ENCODE peak calls at places on chromosome 2, in five cellular contexts. K, V, B, F and D are unnamed samples.

GRCh38 chr2:233056961-233057605 is 3.1 kb upstream of the INPP5D start:
- DNase-seq in K (peak), F (no peak), B (no peak), V (peak), D (no peak)

GRCh38 chr2:53424902-53425301 is 342.7 kb upstream of the CHAC2 start:
- DNase-seq in F (no peak), K (no peak), V (no peak), B (no peak), D (no peak)

GRCh38 chr2:100744589-100744988 is 75.3 kb upstream of the NPAS2 start:
- DNase-seq in F (no peak), B (peak), V (no peak), K (no peak), D (no peak)

GRCh38 chr2:18787726-18788125 is 198.4 kb upstream of the NT5C1B start:
- DNase-seq in B (no peak), K (no peak), F (no peak), V (no peak), D (no peak)

GRCh38 chr2:25960396-25960795 is 21.9 kb downstream of the KIF3C start:
- DNase-seq in F (no peak), V (no peak), B (no peak), K (no peak), D (no peak)

GRCh38 chr2:152566728-152567069 is 150.6 kb downstream of the PRPF40A start:
- DNase-seq in F (no peak), B (peak), V (no peak), K (no peak), D (no peak)

GRCh38 chr2:8684421-8684884 is 2.6 kb downstream of the ID2 start:
- DNase-seq in B (peak), V (no peak), K (no peak), F (no peak), D (no peak)

GRCh38 chr2:175726213-175726612 is 275.9 kb downstream of the LNPK start:
- DNase-seq in B (peak), F (no peak), V (no peak), K (no peak), D (no peak)

GRCh38 chr2:73289304-73289703 is 4.0 kb downstream of the EGR4 start:
- DNase-seq in F (no peak), K (no peak), V (no peak), B (no peak), D (no peak)

GRCh38 chr2:167581961-167582574 is 665.3 kb downstream of the STK39 start:
- DNase-seq in B (peak), K (no peak), V (no peak), F (no peak), D (no peak)

GRCh38 chr2:162115076-162115475 is 37.0 kb downstream of the GCG start:
- DNase-seq in V (no peak), B (no peak), K (no peak), F (no peak), D (no peak)

GRCh38 chr2:17296676-17297075 is 221.6 kb downstream of the RAD51AP2 start:
- DNase-seq in B (no peak), F (no peak), V (no peak), K (no peak), D (no peak)

GRCh38 chr2:117720765-117721164 is 93.7 kb upstream of the DDX18 start:
- DNase-seq in B (no peak), K (no peak), F (no peak), V (no peak), D (no peak)

GRCh38 chr2:88680916-88681315 is 10.6 kb upstream of the RPIA start:
- DNase-seq in B (no peak), F (no peak), K (no peak), V (no peak), D (no peak)

GRCh38 chr2:38702413-38702812 is 36.5 kb downstream of the GALM start:
- DNase-seq in F (no peak), B (peak), K (no peak), V (no peak), D (no peak)

GRCh38 chr2:99818842-99819241 is 323.5 kb downstream of the AFF3 start:
- DNase-seq in V (no peak), F (no peak), B (peak), K (no peak), D (no peak)

GRCh38 chr2:226184540-226184939 is 615.1 kb downstream of the IRS1 start:
- DNase-seq in B (no peak), K (no peak), V (no peak), F (no peak), D (no peak)

GRCh38 chr2:36809046-36809445 is 112.5 kb downstream of the VIT start:
- DNase-seq in B (no peak), F (no peak), V (no peak), K (no peak), D (no peak)

GRCh38 chr2:6025391-6025790 is 333.2 kb downstream of the SOX11 start:
- DNase-seq in K (no peak), B (no peak), V (no peak), F (no peak), D (no peak)

GRCh38 chr2:218982312-218983262 is 2.4 kb downstream of the FEV start:
- DNase-seq in K (no peak), B (no peak), F (no peak), V (no peak), D (no peak)

GRCh38 chr2:177015526-177015925 is 197.1 kb upstream of the HNRNPA3 start:
- DNase-seq in F (no peak), V (no peak), B (no peak), K (no peak), D (no peak)

GRCh38 chr2:23532311-23533013 is 147.5 kb downstream of the KLHL29 start:
- DNase-seq in K (no peak), B (no peak), F (no peak), V (no peak), D (no peak)

GRCh38 chr2:227460833-227461232 is 11.1 kb upstream of the AGFG1 start:
- DNase-seq in K (no peak), B (peak), V (no peak), F (no peak), D (no peak)

GRCh38 chr2:147636238-147636887 is 208.5 kb upstream of the ACVR2A start:
- DNase-seq in F (no peak), V (no peak), K (no peak), B (peak), D (no peak)

GRCh38 chr2:173016451-173016850 is 59.2 kb upstream of the MAP3K20 start:
- DNase-seq in V (no peak), K (no peak), F (no peak), B (no peak), D (no peak)

GRCh38 chr2:207224391-207224790 is 58.6 kb upstream of the KLF7 start:
- DNase-seq in V (no peak), B (no peak), F (no peak), K (no peak), D (no peak)

GRCh38 chr2:105865222-105865913 is 120.7 kb downstream of the NCK2 start:
- DNase-seq in F (no peak), K (no peak), V (no peak), B (peak), D (no peak)

GRCh38 chr2:192202373-192202772 is 7.6 kb upstream of the TMEFF2 start:
- DNase-seq in B (no peak), F (no peak), K (no peak), V (no peak), D (no peak)

GRCh38 chr2:180761224-180761623 is 219.2 kb upstream of the UBE2E3 start:
- DNase-seq in B (peak), F (no peak), K (no peak), V (no peak), D (no peak)

GRCh38 chr2:172512810-172513523 is 42.9 kb upstream of the PDK1 start:
- DNase-seq in F (no peak), K (no peak), V (no peak), B (no peak), D (no peak)

GRCh38 chr2:118006861-118007260 is 7.0 kb downstream of the CCDC93 start:
- DNase-seq in V (no peak), B (no peak), K (no peak), F (no peak), D (no peak)

GRCh38 chr2:71460595-71461303 is 7.4 kb downstream of the DYSF start:
- DNase-seq in F (no peak), K (no peak), V (no peak), B (no peak), D (no peak)
- TF ChIP-seq CTCF in F (peak), K (peak), V (no peak), B (peak), D (peak)

DNA sequence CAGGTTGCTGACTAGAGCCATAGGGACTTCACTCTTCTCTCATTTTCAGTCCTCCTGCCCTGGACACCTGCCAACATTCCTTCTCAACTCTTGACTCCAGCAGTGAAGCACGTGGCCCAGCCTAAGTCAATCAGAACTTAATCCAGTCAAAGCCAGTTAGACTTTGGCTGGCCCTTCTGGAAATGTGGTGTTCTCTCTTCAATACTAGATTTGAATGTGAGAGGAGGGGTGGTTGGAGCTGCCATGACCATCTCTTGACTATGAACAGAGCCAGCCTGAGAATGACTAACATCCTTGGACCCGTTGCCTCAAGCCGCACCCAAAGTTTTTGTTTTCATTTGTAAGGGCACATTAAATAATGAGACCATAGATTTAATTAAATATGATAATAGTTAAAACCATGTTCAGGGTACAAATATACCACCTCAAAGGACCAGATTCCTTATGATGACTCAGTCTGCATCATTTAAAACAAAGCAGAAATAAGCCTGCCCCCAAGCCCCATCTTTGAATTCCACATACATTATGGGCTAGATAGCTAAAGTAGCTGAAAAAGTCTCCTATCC is 49.7 kb upstream of the RASGRP3 start:
- DNase-seq in F (no peak), K (no peak), V (peak), B (peak), D (no peak)
- TF ChIP-seq CTCF in F (no peak), K (no peak), V (no peak), B (no peak), D (no peak)

GRCh38 chr2:31785876-31786275 is 205.1 kb upstream of the SRD5A2 start:
- DNase-seq in V (no peak), B (no peak), K (no peak), F (no peak), D (no peak)

GRCh38 chr2:31788273-31788672 is 207.5 kb upstream of the SRD5A2 start:
- DNase-seq in F (no peak), K (no peak), B (no peak), V (no peak), D (no peak)

GRCh38 chr2:31784868-31785267 is 204.1 kb upstream of the SRD5A2 start:
- DNase-seq in K (no peak), F (no peak), V (no peak), B (no peak), D (no peak)
- TF ChIP-seq CTCF in K (no peak), F (no peak), V (no peak), B (no peak), D (no peak)

DNA sequence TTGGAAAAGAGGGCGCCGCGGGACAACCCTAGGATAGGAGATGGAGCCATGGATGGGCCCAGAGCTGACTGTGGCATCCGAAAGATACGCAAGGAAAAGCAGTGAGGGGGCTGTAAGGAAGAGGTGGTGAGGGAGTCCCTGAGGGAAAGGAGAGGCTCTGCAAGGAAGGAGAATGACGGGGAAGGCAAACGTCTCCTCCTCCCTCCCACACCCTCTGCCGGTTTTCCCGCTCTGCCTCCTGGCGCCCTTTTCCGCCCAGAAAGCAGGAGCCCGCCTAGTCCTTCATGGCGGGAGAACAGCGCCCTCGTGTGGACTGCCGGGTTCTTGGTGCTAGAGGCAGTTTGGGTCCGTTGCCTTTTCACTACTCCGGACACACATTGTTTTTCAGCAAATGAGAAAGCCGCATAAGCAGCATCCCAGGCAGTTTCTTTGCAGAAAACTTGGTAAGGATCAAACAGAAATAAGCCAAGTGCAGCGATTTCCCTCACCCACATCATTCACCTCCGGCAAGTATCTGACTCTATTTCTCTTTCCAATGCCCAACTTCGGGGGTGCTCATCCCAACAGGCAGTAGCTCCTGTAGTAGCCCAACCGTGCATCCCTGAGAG is 200.4 kb downstream of the INO80D start:
- DNase-seq in K (peak), F (peak), B (peak), V (peak), D (peak)
- TF ChIP-seq CTCF in K (peak), F (peak), B (peak), V (no peak), D (peak)